ENCODE peak calls at places on chromosome 6, in nine cellular contexts. U is CD4-positive, CD25-positive, alpha-beta regulatory T cell; H is adipocyte; J is CD8-positive, alpha-beta T cell; P is small intestine; L is uterus; W is esophagus muscularis mucosa; Z is mucosa of descending colon; N is GM12878. G is an unnamed sample.

GRCh38 chr6:170165085-170165484 is 125.8 kb downstream of the DLL1 start:
- DNase-seq in U (no peak), H (no peak), J (no peak), P (no peak), L (peak; percentile 66), W (no peak), Z (no peak), N (no peak), G (peak; percentile 59)

GRCh38 chr6:134427721-134428120 is 109.8 kb upstream of the SGK1 start:
- DNase-seq in U (no peak), H (no peak), J (no peak), P (no peak), L (no peak), W (no peak), Z (no peak), N (no peak), G (no peak)

GRCh38 chr6:87972279-87972678 is 75.4 kb upstream of the SPACA1 start:
- DNase-seq in U (no peak), H (no peak), J (no peak), P (no peak), L (no peak), W (no peak), Z (no peak), N (no peak), G (no peak)

GRCh38 chr6:122766256-122766655 is 13.3 kb upstream of the FABP7 start:
- DNase-seq in U (no peak), H (no peak), J (no peak), P (no peak), L (no peak), W (no peak), Z (no peak), N (no peak), G (no peak)

GRCh38 chr6:85004283-85005010 is 240.0 kb upstream of the TBX18 start:
- DNase-seq in U (no peak), H (no peak), J (no peak), P (no peak), L (no peak), W (no peak), Z (no peak), N (no peak), G (no peak)

GRCh38 chr6:166464418-166465400 is 82.0 kb upstream of the MPC1 start:
- DNase-seq in U (no peak), H (no peak), J (no peak), P (no peak), L (no peak), W (no peak), Z (no peak), N (no peak), G (no peak)

GRCh38 chr6:105364243-105364642 is 38.6 kb downstream of the PREP start:
- DNase-seq in U (no peak), H (no peak), J (no peak), P (no peak), L (no peak), W (no peak), Z (no peak), N (no peak), G (no peak)

GRCh38 chr6:113805167-113805835 is 51.8 kb upstream of the MARCKS start:
- DNase-seq in U (no peak), H (no peak), J (no peak), P (no peak), L (no peak), W (no peak), Z (no peak), N (peak; percentile 71), G (no peak)

GRCh38 chr6:1035419-1035818 is 276.5 kb upstream of the FOXQ1 start:
- DNase-seq in U (no peak), H (no peak), J (no peak), P (no peak), L (no peak), W (no peak), Z (no peak), N (no peak), G (no peak)

GRCh38 chr6:93393554-93394074 is 25.7 kb downstream of the EPHA7 start:
- DNase-seq in U (no peak), H (no peak), J (no peak), P (no peak), L (no peak), W (no peak), Z (no peak), N (no peak), G (no peak)

GRCh38 chr6:165686966-165687365 is 23.9 kb upstream of the PDE10A start:
- DNase-seq in U (no peak), H (no peak), J (no peak), P (no peak), L (no peak), W (peak; percentile 80), Z (no peak), N (no peak), G (no peak)

GRCh38 chr6:99879431-99879830 is 114.6 kb downstream of the MCHR2 start:
- DNase-seq in U (no peak), H (no peak), J (no peak), P (no peak), L (no peak), W (no peak), Z (no peak), N (no peak), G (no peak)

GRCh38 chr6:101777646-101778045 is 384.1 kb downstream of the GRIK2 start:
- DNase-seq in U (no peak), H (no peak), J (no peak), P (no peak), L (no peak), W (no peak), Z (no peak), N (no peak), G (no peak)

GRCh38 chr6:7166410-7167293 is 58.9 kb downstream of the RREB1 start:
- DNase-seq in U (no peak), H (no peak), J (no peak), P (no peak), L (no peak), W (no peak), Z (no peak), N (no peak), G (no peak)

GRCh38 chr6:16104624-16105023 is 24.3 kb upstream of the MYLIP start:
- DNase-seq in U (no peak), H (no peak), J (no peak), P (no peak), L (no peak), W (no peak), Z (no peak), N (no peak), G (no peak)

GRCh38 chr6:17865798-17866725 is 121.4 kb downstream of the KIF13A start:
- DNase-seq in U (no peak), H (peak; percentile 89), J (no peak), P (no peak), L (peak; percentile 70), W (peak; percentile 92), Z (peak; percentile 60), N (no peak), G (peak; percentile 84)

GRCh38 chr6:24646771-24647170 is 780 bp upstream of the KIAA0319 start:
- DNase-seq in U (no peak), H (no peak), J (no peak), P (peak; percentile 50), L (no peak), W (no peak), Z (no peak), N (no peak), G (no peak)

DNA sequence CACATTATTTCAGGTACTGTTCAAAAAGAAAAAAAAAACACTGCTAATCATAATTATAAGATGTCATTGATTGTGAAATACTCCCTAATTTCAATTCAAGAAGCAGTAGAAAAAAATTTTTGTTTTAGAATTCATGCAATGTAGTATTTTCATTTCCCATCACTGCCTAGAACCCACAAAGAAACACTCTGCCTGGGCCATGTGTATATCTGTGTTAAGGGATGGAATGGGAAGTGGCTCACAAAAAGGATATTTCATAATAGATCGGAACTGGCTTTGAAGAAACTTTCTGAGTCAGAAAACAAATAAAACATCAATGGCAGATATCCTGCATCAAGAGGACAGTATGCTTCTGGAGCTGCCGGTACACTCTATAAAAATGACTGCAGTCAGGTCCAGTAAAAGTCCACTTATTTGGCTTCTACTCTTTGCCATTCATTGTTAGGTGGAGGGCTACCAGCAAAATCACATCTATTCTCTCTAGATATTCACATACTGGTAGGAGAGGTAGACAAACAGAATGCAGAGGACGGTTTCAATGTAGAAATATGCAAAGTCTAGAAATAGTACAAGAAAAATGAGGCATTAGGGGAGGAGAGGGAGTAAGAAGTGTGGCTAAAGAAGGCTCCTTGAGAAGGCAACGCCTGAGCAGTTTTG is 135.0 kb upstream of the TNFAIP3 start:
- DNase-seq in U (no peak), H (peak; percentile 73), J (no peak), P (no peak), L (no peak), W (no peak), Z (no peak), N (no peak), G (no peak)
- H3K4me1 ChIP-seq in U (peaks cover 19% of the 10 kb centered on the region), H (peaks cover 61% of the 10 kb centered on the region), J (no peaks in the 10 kb centered on the region), P (peaks cover 4% of the 10 kb centered on the region), L (no peaks in the 10 kb centered on the region), W (peaks cover 8% of the 10 kb centered on the region), Z (peaks cover 4% of the 10 kb centered on the region), N (peaks cover 12% of the 10 kb centered on the region), G (peaks cover 30% of the 10 kb centered on the region)

DNA sequence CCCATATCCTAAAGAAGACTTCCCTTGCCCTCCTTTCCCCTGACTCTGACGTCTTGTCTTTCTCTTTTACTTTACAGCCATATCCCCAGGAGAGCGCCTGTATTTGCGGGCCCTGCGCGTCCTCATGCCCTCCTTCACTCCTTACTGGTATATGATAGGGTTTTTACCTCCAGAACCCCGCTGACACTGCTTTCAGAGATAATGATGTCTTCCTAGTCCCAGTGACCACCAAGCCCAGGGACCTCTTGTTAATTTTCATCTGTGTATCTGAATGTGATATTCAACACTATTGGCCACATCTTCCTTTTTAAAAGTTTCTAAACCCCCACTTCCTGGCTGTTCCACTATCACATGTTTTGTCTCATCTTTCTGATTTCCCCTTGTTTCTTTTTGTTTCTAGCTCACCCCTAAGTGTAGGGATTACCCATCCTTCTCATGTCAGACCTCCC is 102.0 kb downstream of the HIVEP1 start:
- DNase-seq in U (no peak), H (no peak), J (no peak), P (no peak), L (no peak), W (no peak), Z (no peak), N (no peak), G (no peak)
- H3K4me1 ChIP-seq in U (peaks cover 48% of the 10 kb centered on the region), H (no peaks in the 10 kb centered on the region), J (peaks cover 60% of the 10 kb centered on the region), P (peaks cover 2% of the 10 kb centered on the region), L (no peaks in the 10 kb centered on the region), W (no peaks in the 10 kb centered on the region), Z (no peaks in the 10 kb centered on the region), N (peaks cover 58% of the 10 kb centered on the region), G (no peaks in the 10 kb centered on the region)

DNA sequence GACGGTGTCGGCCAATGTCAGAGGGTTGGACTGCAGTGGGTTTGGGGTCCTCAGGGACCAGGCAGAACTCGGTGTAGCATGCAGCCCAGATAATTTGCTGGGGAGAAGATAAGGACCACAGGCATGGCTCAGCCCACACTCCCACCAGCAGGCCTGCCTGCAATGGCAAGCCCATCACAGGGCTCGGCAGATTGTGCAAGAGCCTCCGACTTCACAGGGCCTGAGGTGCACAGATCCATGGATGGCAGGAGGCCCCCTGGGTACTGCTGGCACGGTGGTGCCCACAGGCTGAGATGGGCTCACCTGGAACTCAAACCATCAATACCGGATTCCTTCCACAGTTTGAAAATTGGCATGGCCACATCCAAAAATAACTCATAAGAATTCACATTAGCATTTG is 180.3 kb downstream of the TTLL2 start:
- DNase-seq in U (no peak), H (no peak), J (no peak), P (no peak), L (no peak), W (no peak), Z (no peak), N (no peak), G (no peak)
- H3K4me1 ChIP-seq in U (no peaks in the 10 kb centered on the region), H (no peaks in the 10 kb centered on the region), J (no peaks in the 10 kb centered on the region), P (no peaks in the 10 kb centered on the region), L (no peaks in the 10 kb centered on the region), W (no peaks in the 10 kb centered on the region), Z (no peaks in the 10 kb centered on the region), N (no peaks in the 10 kb centered on the region), G (no peaks in the 10 kb centered on the region)

GRCh38 chr6:137736048-137736846 is 130.8 kb upstream of the TNFAIP3 start:
- DNase-seq in U (peak; percentile 25), H (no peak), J (peak; percentile 11), P (peak; percentile 11), L (no peak), W (no peak), Z (no peak), N (no peak), G (no peak)
- H3K4me1 ChIP-seq in U (peaks cover 19% of the 10 kb centered on the region), H (peaks cover 56% of the 10 kb centered on the region), J (no peaks in the 10 kb centered on the region), P (peaks cover 4% of the 10 kb centered on the region), L (no peaks in the 10 kb centered on the region), W (no peaks in the 10 kb centered on the region), Z (peaks cover 4% of the 10 kb centered on the region), N (peaks cover 12% of the 10 kb centered on the region), G (peaks cover 11% of the 10 kb centered on the region)